ENCODE peak calls at places on chromosome 19, in nine cellular contexts. Q is progenitor cell of endocrine pancreas, T is GM12865, O is AG04449, J is choroid plexus epithelial cell, K is AG09319, G is mammary epithelial cell, V is tibial artery, D is nephron progenitor cell. X is an unnamed sample.

GRCh38 chr19:46133101-46133627 is 8.7 kb upstream of the IGFL3 start:
- DNase-seq in Q (peak), T (peak), O (peak), J (peak), K (peak), G (peak), V (no peak), D (peak), X (no peak)

GRCh38 chr19:33358408-33358807 is 15.1 kb upstream of the CEBPG start:
- DNase-seq in Q (no peak), T (no peak), O (no peak), J (no peak), K (no peak), G (peak), V (no peak), D (no peak), X (no peak)

GRCh38 chr19:48818234-48818823 is 7.5 kb upstream of the BCAT2 start:
- DNase-seq in Q (no peak), T (no peak), O (no peak), J (no peak), K (no peak), G (no peak), V (no peak), D (no peak), X (no peak)

GRCh38 chr19:23527797-23528196 is 132.5 kb upstream of the ZNF91 start:
- DNase-seq in Q (no peak), T (peak), O (no peak), J (no peak), K (no peak), G (peak), V (no peak), D (no peak), X (peak)

GRCh38 chr19:5036733-5037681 is 68.1 kb downstream of the KDM4B start:
- DNase-seq in Q (no peak), T (no peak), O (no peak), J (peak), K (no peak), G (peak), V (no peak), D (no peak), X (no peak)

GRCh38 chr19:52722062-52723005 is 12.5 kb downstream of the ZNF611 start:
- DNase-seq in Q (no peak), T (no peak), O (peak), J (peak), K (peak), G (peak), V (no peak), D (no peak), X (no peak)

GRCh38 chr19:980133-980998 is 3.8 kb upstream of the WDR18 start:
- DNase-seq in Q (peak), T (no peak), O (no peak), J (peak), K (no peak), G (no peak), V (no peak), D (peak), X (no peak)

GRCh38 chr19:47190167-47190727 is 40.8 kb downstream of the BBC3 start:
- DNase-seq in Q (no peak), T (no peak), O (peak), J (peak), K (peak), G (peak), V (peak), D (peak), X (peak)

GRCh38 chr19:35352448-35353304 is 5.0 kb downstream of the FFAR1 start:
- DNase-seq in Q (peak), T (peak), O (peak), J (peak), K (peak), G (peak), V (peak), D (peak), X (peak)

GRCh38 chr19:14682084-14682483 is 7.4 kb upstream of the ADGRE3 start:
- DNase-seq in Q (no peak), T (no peak), O (no peak), J (no peak), K (no peak), G (no peak), V (no peak), D (no peak), X (no peak)

GRCh38 chr19:14683439-14683838 is 6.4 kb upstream of the ZNF333 start:
- DNase-seq in Q (no peak), T (no peak), O (no peak), J (no peak), K (no peak), G (no peak), V (no peak), D (no peak), X (no peak)

GRCh38 chr19:14689598-14690503 is at the start of gene ZNF333:
- DNase-seq in Q (peak), T (peak), O (peak), J (peak), K (peak), G (peak), V (peak), D (peak), X (peak)

DNA sequence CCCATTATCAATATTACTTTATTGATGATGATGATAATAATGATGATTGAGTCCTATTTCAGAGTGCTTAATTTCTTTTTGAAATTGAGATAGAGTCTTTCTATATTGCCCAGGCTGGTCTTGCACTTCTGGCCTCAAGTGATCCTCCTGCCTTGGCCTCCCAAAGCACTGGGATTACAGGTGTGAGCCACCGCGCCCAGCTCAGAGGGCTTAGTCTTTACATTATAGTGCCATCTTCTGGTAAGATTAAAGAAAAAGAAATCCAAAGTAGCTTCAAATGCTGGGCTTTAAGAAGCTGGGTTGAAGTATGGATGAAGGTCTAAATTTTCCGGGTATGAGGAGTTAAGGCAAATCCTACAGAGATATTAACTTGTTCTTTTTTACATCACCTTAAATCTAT is 3.4 kb upstream of the ZNF333 start:
- DNase-seq in Q (no peak), T (peak), O (no peak), J (peak), K (no peak), G (peak), V (no peak), D (no peak), X (peak)
- TF ChIP-seq CTCF in Q (peak), T (no peak), O (no peak), J (peak), K (no peak), G (no peak), V (no peak), D (no peak), X (peak)

GRCh38 chr19:39187552-39187943 is 9.2 kb upstream of the NCCRP1 start:
- DNase-seq in Q (no peak), T (no peak), O (no peak), J (no peak), K (no peak), G (no peak), V (no peak), D (no peak), X (no peak)
- TF ChIP-seq CTCF in Q (no peak), T (no peak), O (no peak), J (no peak), K (no peak), G (no peak), V (no peak), D (no peak), X (peak)

DNA sequence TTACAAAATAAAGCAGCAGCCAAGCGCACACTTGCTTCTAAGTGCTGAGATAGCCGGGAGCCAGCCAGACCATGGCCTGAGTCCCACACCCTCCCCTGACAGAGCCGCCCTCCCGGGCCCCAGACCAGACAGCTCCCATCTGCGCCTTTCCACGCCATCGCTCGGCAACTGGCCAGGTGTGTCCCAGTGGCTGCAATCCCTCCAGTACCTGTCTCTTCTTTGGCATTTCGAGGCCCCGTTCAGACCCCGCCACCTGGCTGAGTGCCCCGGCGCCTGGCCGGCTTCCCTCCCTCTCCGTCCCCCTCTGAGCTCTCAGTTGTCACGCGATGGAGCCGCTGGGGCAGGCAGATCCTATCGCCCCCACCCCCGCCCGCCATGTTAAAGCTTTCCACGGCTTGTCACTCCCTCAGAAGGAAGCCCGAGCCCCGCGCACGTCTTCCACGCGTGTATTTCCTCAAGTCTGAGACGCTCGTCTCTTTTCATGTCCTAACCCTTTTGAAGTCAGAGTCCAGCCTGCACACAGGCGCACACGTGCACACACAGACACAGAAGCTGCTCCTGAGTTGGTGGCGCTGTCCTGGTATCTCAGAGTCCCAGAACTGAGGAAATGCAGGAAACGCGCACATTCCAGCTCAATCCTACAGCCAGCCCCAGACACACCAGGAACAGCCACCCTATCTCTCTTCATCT is 7.9 kb downstream of the MLLT1 start:
- DNase-seq in Q (no peak), T (no peak), O (no peak), J (peak), K (no peak), G (no peak), V (peak), D (no peak), X (no peak)
- TF ChIP-seq CTCF in Q (no peak), T (no peak), O (peak), J (peak), K (peak), G (no peak), V (no peak), D (no peak), X (no peak)

DNA sequence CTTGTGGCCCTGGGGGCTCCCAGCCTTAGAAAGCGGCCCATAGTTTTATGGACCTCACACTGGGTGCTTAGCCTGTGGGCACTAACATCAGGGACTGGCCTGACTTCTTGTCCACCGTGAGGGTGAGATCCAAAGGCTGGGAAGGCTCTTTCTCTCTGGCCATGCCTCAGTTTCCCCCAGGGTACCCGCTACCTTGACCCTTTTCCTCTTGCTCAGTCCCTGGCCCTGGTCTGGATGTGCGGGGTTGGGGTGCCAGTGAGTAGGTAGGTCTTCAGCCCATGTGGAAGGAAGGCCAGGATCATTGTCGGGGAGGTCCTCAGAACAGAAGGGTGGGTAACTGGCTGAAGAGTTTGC is 1.6 kb upstream of the TMEM161A start:
- DNase-seq in Q (no peak), T (no peak), O (no peak), J (no peak), K (no peak), G (no peak), V (no peak), D (no peak), X (no peak)
- TF ChIP-seq CTCF in Q (no peak), T (no peak), O (no peak), J (no peak), K (no peak), G (no peak), V (no peak), D (no peak), X (no peak)

GRCh38 chr19:18211683-18212082 is 7.8 kb upstream of the RAB3A start:
- DNase-seq in Q (no peak), T (no peak), O (no peak), J (no peak), K (no peak), G (no peak), V (no peak), D (no peak), X (no peak)
- TF ChIP-seq CTCF in Q (no peak), T (no peak), O (no peak), J (no peak), K (no peak), G (no peak), V (no peak), D (no peak), X (no peak)

GRCh38 chr19:10182847-10183246 is 11.9 kb downstream of the DNMT1 start:
- DNase-seq in Q (no peak), T (no peak), O (no peak), J (no peak), K (no peak), G (no peak), V (no peak), D (no peak), X (no peak)
- TF ChIP-seq CTCF in Q (no peak), T (no peak), O (no peak), J (no peak), K (no peak), G (no peak), V (no peak), D (no peak), X (no peak)

GRCh38 chr19:12095111-12095790 is 30.7 kb downstream of the ZNF844 start:
- DNase-seq in Q (no peak), T (no peak), O (no peak), J (peak), K (no peak), G (no peak), V (no peak), D (no peak), X (no peak)
- TF ChIP-seq CTCF in Q (no peak), T (no peak), O (no peak), J (no peak), K (no peak), G (no peak), V (no peak), D (no peak), X (no peak)

X was measured in activated CD8-positive, alpha-beta T cell treated with anti-CD3 and anti-CD28 coated beads for 36 hours.